ENCODE peak calls at places on chromosomes 5 and 9, in four cellular contexts. P, Z, N and O are unnamed samples.

GRCh38 chr9:78408388-78408787 is 111.5 kb downstream of the PSAT1 start:
- DNase-seq in P (no peak), Z (no peak), N (no peak), O (no peak)

GRCh38 chr9:4011062-4011461 is 288.8 kb downstream of the GLIS3 start:
- DNase-seq in Z (no peak), N (no peak), P (no peak), O (no peak)

GRCh38 chr5:64632251-64632650 is 58.1 kb upstream of the SHISAL2B start:
- DNase-seq in P (no peak), Z (no peak), N (no peak), O (peak; percentile 29)

GRCh38 chr5:2805080-2805479 is 53.6 kb upstream of the IRX2 start:
- DNase-seq in Z (no peak), N (no peak), P (no peak), O (no peak)

GRCh38 chr9:121926417-121926816 is 166.7 kb downstream of the TTLL11 start:
- DNase-seq in P (no peak), N (no peak), Z (no peak), O (no peak)

GRCh38 chr9:71680189-71680983 is 87.9 kb downstream of the CEMIP2 start:
- DNase-seq in Z (peak; percentile 42), N (no peak), P (peak; percentile 11), O (peak; percentile 70)

GRCh38 chr9:38413283-38413682 is 11.0 kb downstream of the IGFBPL1 start:
- DNase-seq in P (no peak), Z (no peak), N (no peak), O (no peak)

GRCh38 chr5:88787856-88788255 is 95.1 kb downstream of the MEF2C start:
- DNase-seq in Z (peak; percentile 65), N (no peak), P (no peak), O (peak; percentile 47)

GRCh38 chr5:143229896-143230675 is 173.4 kb downstream of the NR3C1 start:
- DNase-seq in N (no peak), P (no peak), Z (no peak), O (no peak)

GRCh38 chr5:71475788-71476384 is 20.4 kb downstream of the BDP1 start:
- DNase-seq in N (no peak), Z (peak; percentile 50), P (no peak), O (peak; percentile 3)

GRCh38 chr5:115170128-115170923 is 618 bp upstream of the TRIM36 start:
- DNase-seq in N (peak; percentile 6), Z (peak; percentile 53), P (no peak), O (no peak)

GRCh38 chr9:70257991-70258691 is 637 bp upstream of the SMC5 start:
- DNase-seq in N (peak; percentile 75), P (peak; percentile 45), Z (peak; percentile 49), O (peak; percentile 57)

GRCh38 chr9:89384783-89385182 is 66.5 kb downstream of the SECISBP2 start:
- DNase-seq in P (no peak), N (no peak), Z (no peak), O (no peak)

GRCh38 chr9:34370970-34371880 is 5.5 kb downstream of the MYORG start:
- DNase-seq in P (no peak), N (no peak), Z (no peak), O (no peak)

GRCh38 chr9:73155389-73155788 is 3.7 kb downstream of the ANXA1 start:
- DNase-seq in P (no peak), Z (peak; percentile 46), N (no peak), O (no peak)

GRCh38 chr9:85276743-85277142 is 465.0 kb downstream of the AGTPBP1 start:
- DNase-seq in N (no peak), Z (no peak), P (peak; percentile 83), O (no peak)

GRCh38 chr9:119365291-119366027 is 3.8 kb downstream of the BRINP1 start:
- DNase-seq in P (peak; percentile 6), Z (peak; percentile 62), N (peak; percentile 82), O (no peak)